ENCODE peak calls at places on chromosomes 13 and 19, in seven cellular contexts. S, W, O, X, J, Q and T are unnamed samples.

GRCh38 chr13:34025746-34026145 is 207.8 kb downstream of the RFC3 start:
- DNase-seq in S (peak; percentile 87), W (peak; percentile 73), O (no peak), X (no peak), J (peak; percentile 76), Q (no peak), T (peak; percentile 57)

GRCh38 chr19:3619631-3620012 is 7.0 kb downstream of the CACTIN start:
- DNase-seq in S (no peak), W (no peak), O (no peak), X (no peak), J (no peak), Q (no peak), T (no peak)

GRCh38 chr13:42906257-42906656 is 85.8 kb downstream of the EPSTI1 start:
- DNase-seq in S (no peak), W (no peak), O (no peak), X (no peak), J (no peak), Q (no peak), T (no peak)

GRCh38 chr19:49200238-49200862 is 42.8 kb downstream of the TRPM4 start:
- DNase-seq in S (no peak), W (no peak), O (peak; percentile 95), X (peak; percentile 65), J (peak; percentile 40), Q (no peak), T (no peak)

GRCh38 chr19:33296473-33297060 is 5.8 kb downstream of the CEBPA start:
- DNase-seq in S (no peak), W (no peak), O (no peak), X (no peak), J (no peak), Q (no peak), T (no peak)

GRCh38 chr13:52004508-52005183 is 6.6 kb downstream of the ATP7B start:
- DNase-seq in S (no peak), W (no peak), O (no peak), X (no peak), J (no peak), Q (no peak), T (no peak)

GRCh38 chr19:18496167-18496979 is 25.5 kb downstream of the ELL start:
- DNase-seq in S (peak; percentile 44), W (no peak), O (peak; percentile 70), X (no peak), J (peak; percentile 82), Q (no peak), T (no peak)

GRCh38 chr19:40611096-40611495 is 9.9 kb downstream of the LTBP4 start:
- DNase-seq in S (no peak), W (no peak), O (no peak), X (no peak), J (peak; percentile 54), Q (no peak), T (no peak)

GRCh38 chr13:66965146-66965545 is 265.0 kb downstream of the PCDH9 start:
- DNase-seq in S (no peak), W (no peak), O (no peak), X (no peak), J (no peak), Q (no peak), T (peak; percentile 75)

GRCh38 chr19:18629166-18630088 is 7.4 kb upstream of the KLHL26 start:
- DNase-seq in S (no peak), W (peak; percentile 62), O (no peak), X (no peak), J (no peak), Q (no peak), T (no peak)

GRCh38 chr19:19515764-19516519 is at the start of gene NDUFA13:
- DNase-seq in S (peak; percentile 80), W (peak; percentile 93), O (peak; percentile 94), X (peak; percentile 97), J (peak; percentile 97), Q (peak; percentile 85), T (peak; percentile 93)

GRCh38 chr19:43474986-43475705 is 9.7 kb upstream of the LYPD3 start:
- DNase-seq in S (peak; percentile 83), W (peak; percentile 95), O (peak; percentile 99), X (peak; percentile 98), J (peak; percentile 89), Q (peak; percentile 88), T (peak; percentile 95)

GRCh38 chr13:112061367-112062046 is 5.4 kb upstream of the SOX1 start:
- DNase-seq in S (no peak), W (no peak), O (no peak), X (peak; percentile 54), J (no peak), Q (no peak), T (no peak)
- TF ChIP-seq EZH2 in S (peak; percentile 78), W (no peak), O (no peak), X (peak; percentile 91), J (no peak), Q (no peak), T (peak; percentile 87)

DNA sequence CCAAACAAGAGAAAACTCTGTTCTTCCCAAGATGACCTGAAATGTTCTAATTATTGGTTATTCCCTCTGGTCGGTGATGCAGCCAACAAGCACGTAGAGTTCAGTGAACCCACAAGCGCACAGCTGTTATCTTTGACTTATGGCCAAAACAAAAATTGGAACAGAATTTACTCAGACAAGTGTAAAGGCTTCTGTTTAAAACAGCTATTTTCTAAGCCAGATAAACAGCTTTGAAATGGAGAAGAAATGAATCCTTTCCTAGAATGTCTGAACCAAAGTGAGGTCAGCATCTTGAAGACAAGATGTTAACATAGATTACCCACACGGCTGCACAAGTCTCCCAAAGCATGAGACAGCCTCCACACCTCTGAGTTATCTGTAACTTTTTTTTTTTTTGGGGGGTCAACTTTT is 669.2 kb downstream of the DIAPH3 start:
- DNase-seq in S (peak; percentile 93), W (peak; percentile 91), O (peak; percentile 9), X (no peak), J (no peak), Q (no peak), T (peak; percentile 93)
- TF ChIP-seq EZH2 in S (no peak), W (no peak), O (no peak), X (no peak), J (no peak), Q (no peak), T (no peak)

GRCh38 chr13:104868806-104869205 is 1666.7 kb downstream of the EFNB2 start:
- DNase-seq in S (no peak), W (no peak), O (no peak), X (no peak), J (no peak), Q (no peak), T (no peak)

GRCh38 chr13:104875008-104875762 is 1660.3 kb downstream of the EFNB2 start:
- DNase-seq in S (no peak), W (no peak), O (no peak), X (peak; percentile 14), J (no peak), Q (no peak), T (no peak)

GRCh38 chr13:104869501-104869900 is 1666.0 kb downstream of the EFNB2 start:
- DNase-seq in S (peak; percentile 58), W (no peak), O (no peak), X (no peak), J (no peak), Q (no peak), T (no peak)

GRCh38 chr13:104872153-104872552 is 1663.3 kb downstream of the EFNB2 start:
- DNase-seq in S (no peak), W (no peak), O (no peak), X (peak; percentile 3), J (no peak), Q (no peak), T (no peak)

GRCh38 chr13:104871456-104871855 is 1664.0 kb downstream of the EFNB2 start:
- DNase-seq in S (no peak), W (no peak), O (no peak), X (no peak), J (no peak), Q (no peak), T (no peak)
- TF ChIP-seq EZH2 in S (no peak), W (no peak), O (no peak), X (no peak), J (no peak), Q (no peak), T (no peak)

GRCh38 chr19:1000095-1000494 is at the start of gene GRIN3B:
- DNase-seq in S (no peak), W (peak; percentile 44), O (peak; percentile 85), X (peak; percentile 90), J (peak; percentile 75), Q (peak; percentile 41), T (peak; percentile 34)

GRCh38 chr19:1001538-1002166 is 1.4 kb downstream of the GRIN3B start:
- DNase-seq in S (no peak), W (no peak), O (peak; percentile 78), X (peak; percentile 80), J (peak; percentile 41), Q (no peak), T (peak; percentile 37)

GRCh38 chr19:1002600-1002999 is 2.4 kb downstream of the GRIN3B start:
- DNase-seq in S (no peak), W (no peak), O (no peak), X (no peak), J (no peak), Q (no peak), T (no peak)

GRCh38 chr19:999379-999719 is 870 bp upstream of the GRIN3B start:
- DNase-seq in S (no peak), W (no peak), O (no peak), X (no peak), J (no peak), Q (no peak), T (no peak)

DNA sequence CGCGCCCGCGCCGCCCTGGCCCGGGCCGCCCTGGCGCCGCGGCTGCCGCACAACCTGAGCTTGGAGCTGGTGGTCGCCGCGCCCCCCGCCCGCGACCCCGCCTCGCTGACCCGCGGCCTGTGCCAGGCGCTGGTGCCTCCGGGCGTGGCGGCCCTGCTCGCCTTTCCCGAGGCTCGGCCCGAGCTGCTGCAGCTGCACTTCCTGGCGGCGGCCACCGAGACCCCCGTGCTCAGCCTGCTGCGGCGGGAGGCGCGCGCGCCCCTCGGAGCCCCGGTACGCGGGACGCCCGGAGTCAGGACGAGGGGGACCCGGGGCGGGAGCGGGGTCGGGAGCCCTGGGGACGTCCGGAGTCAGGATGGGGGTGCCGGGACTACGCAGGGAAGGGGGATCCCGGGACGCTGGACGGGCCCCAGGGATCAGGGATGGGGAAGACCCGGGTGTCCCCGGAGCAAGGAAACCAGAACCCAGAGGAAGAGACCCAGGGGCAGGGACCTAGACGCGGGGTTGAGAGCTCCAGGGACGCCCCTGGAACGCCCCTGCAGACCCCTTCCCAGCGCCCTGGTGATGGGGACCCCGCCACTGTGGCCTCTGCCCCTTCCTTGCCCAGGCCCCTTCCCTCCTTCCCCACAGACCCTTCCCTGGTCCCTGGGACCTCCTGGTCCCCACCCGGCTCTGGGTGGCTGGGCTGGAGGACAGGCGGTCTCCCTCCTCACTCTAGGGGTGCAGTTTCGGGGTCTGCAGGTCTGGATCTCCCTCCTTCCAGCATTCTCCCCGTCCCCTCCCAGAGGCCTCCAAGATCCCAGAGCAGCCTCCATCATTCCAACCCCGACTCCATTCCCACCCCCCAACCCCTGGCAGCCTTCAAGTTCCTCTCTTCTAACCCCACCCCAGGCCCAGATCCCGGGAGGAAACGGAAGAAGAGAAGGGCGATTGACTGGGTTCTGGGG is 645 bp downstream of the GRIN3B start:
- DNase-seq in S (no peak), W (no peak), O (no peak), X (peak; percentile 44), J (no peak), Q (no peak), T (no peak)
- TF ChIP-seq EZH2 in S (no peak), W (peak; percentile 67), O (no peak), X (no peak), J (no peak), Q (no peak), T (peak; percentile 55)